ENCODE peak calls at places on chromosomes 3 and 15, in seven cellular contexts. F is activated T-cell treated with anti-CD3 and anti-CD28 coated beads, Interleukin-2, amount 50 U/mL, for 72 hours; V is HTR-8/SVneo; A is fibroblast of the conjunctiva; I is heart left ventricle; G is hypothalamus; E is stomach. D is an unnamed sample.

GRCh38 chr3:179750720-179751328 is 98.0 kb downstream of the USP13 start:
- DNase-seq in A (no peak), I (no peak), G (peak; percentile 3), F (peak; percentile 6), V (no peak), E (no peak), D (peak; percentile 32)

GRCh38 chr3:186605078-186605477 is 7.8 kb upstream of the AHSG start:
- DNase-seq in E (no peak), I (no peak), V (no peak), F (no peak), G (no peak), A (no peak), D (no peak)

GRCh38 chr15:70817266-70817665 is 36.7 kb downstream of the LARP6 start:
- DNase-seq in E (no peak), A (no peak), F (no peak), I (no peak), G (no peak), V (no peak), D (no peak)

GRCh38 chr3:179450901-179451334 is 352 bp downstream of the GNB4 start:
- DNase-seq in F (no peak), E (no peak), V (no peak), I (peak; percentile 49), G (peak; percentile 41), A (no peak), D (no peak)

GRCh38 chr3:25783661-25784512 is 644 bp upstream of the NGLY1 start:
- DNase-seq in E (peak; percentile 57), A (no peak), F (no peak), I (peak; percentile 54), G (peak; percentile 74), V (peak; percentile 41), D (no peak)

GRCh38 chr3:190701096-190701532 is 161.4 kb downstream of the GMNC start:
- DNase-seq in V (peak; percentile 14), I (peak; percentile 10), G (no peak), F (peak; percentile 7), A (peak; percentile 10), E (peak; percentile 65), D (no peak)

GRCh38 chr3:15932348-15933300 is 134.8 kb upstream of the ANKRD28 start:
- DNase-seq in A (no peak), V (no peak), E (no peak), I (no peak), G (peak; percentile 9), F (no peak), D (no peak)

GRCh38 chr3:22713936-22714335 is 489.2 kb upstream of the UBE2E2 start:
- DNase-seq in F (no peak), I (no peak), G (no peak), E (no peak), A (peak; percentile 80), V (peak; percentile 44), D (no peak)

GRCh38 chr15:98506711-98507110 is 141.6 kb upstream of the IGF1R start:
- DNase-seq in A (no peak), E (no peak), F (no peak), V (no peak), I (no peak), G (no peak), D (no peak)

GRCh38 chr3:171155122-171155700 is 128.7 kb upstream of the SLC2A2 start:
- DNase-seq in V (no peak), F (no peak), I (no peak), G (no peak), A (no peak), E (no peak), D (no peak)